ENCODE peak calls at places on chromosomes 16 and 17, in four cellular contexts. V is IMR-90; Z is CD4-positive, alpha-beta T cell; P is keratinocyte. B is an unnamed sample.

GRCh38 chr17:7109461-7110322 is 4.9 kb downstream of the ASGR2 start:
- DNase-seq in V (no peak), P (no peak), Z (no peak), B (no peak)

GRCh38 chr17:40538019-40538935 is 27.0 kb downstream of the CCR7 start:
- DNase-seq in Z (no peak), P (no peak), V (peak), B (no peak)

GRCh38 chr16:16930309-16931000 is 540.3 kb downstream of the XYLT1 start:
- DNase-seq in P (no peak), Z (no peak), V (no peak), B (no peak)

GRCh38 chr16:73071131-73071940 is 23.4 kb upstream of the ZFHX3 start:
- DNase-seq in Z (no peak), V (no peak), P (no peak), B (no peak)

GRCh38 chr17:72646176-72646575 is 446.3 kb downstream of the SLC39A11 start:
- DNase-seq in P (no peak), Z (no peak), V (peak), B (no peak)

GRCh38 chr17:7019839-7020519 is 2.9 kb upstream of the BCL6B start:
- DNase-seq in P (no peak), Z (no peak), V (peak), B (no peak)

GRCh38 chr16:17439580-17439979 is 31.2 kb downstream of the XYLT1 start:
- DNase-seq in P (no peak), Z (no peak), V (no peak), B (no peak)

GRCh38 chr16:89106533-89107208 is 13.0 kb downstream of the ACSF3 start:
- DNase-seq in V (no peak), P (no peak), Z (no peak), B (peak)

GRCh38 chr17:13311301-13311700 is 290.4 kb downstream of the HS3ST3A1 start:
- DNase-seq in V (peak), Z (no peak), P (no peak), B (no peak)

GRCh38 chr16:67846063-67846319 is 742 bp upstream of the NUTF2 start:
- DNase-seq in Z (no peak), V (no peak), P (no peak), B (no peak)

GRCh38 chr16:8893976-8894690 is 12.0 kb downstream of the LITAFD start:
- DNase-seq in Z (no peak), P (no peak), V (no peak), B (no peak)

GRCh38 chr17:39750131-39751015 is 12.6 kb downstream of the GRB7 start:
- DNase-seq in P (no peak), V (no peak), Z (no peak), B (no peak)

GRCh38 chr16:89471225-89471624 is 19.1 kb downstream of the ANKRD11 start:
- DNase-seq in V (peak), P (no peak), Z (no peak), B (no peak)

GRCh38 chr16:75957870-75958269 is 231.6 kb upstream of the CPHXL start:
- DNase-seq in Z (no peak), P (no peak), V (no peak), B (no peak)

GRCh38 chr17:67004191-67004590 is 39.7 kb downstream of the CACNG4 start:
- DNase-seq in P (no peak), V (no peak), Z (no peak), B (no peak)

GRCh38 chr17:8282345-8282744 is 6.1 kb upstream of the RANGRF start:
- DNase-seq in Z (no peak), V (no peak), P (no peak), B (no peak)

GRCh38 chr17:16491131-16491702 is 776 bp downstream of the LRRC75A start:
- DNase-seq in V (no peak), P (no peak), Z (peak), B (no peak)

GRCh38 chr17:10610821-10611323 is 46.2 kb downstream of the MYH3 start:
- DNase-seq in V (no peak), Z (no peak), P (no peak), B (no peak)

GRCh38 chr16:30985401-30986128 is 558 bp downstream of the HSD3B7 start:
- DNase-seq in V (no peak), Z (no peak), P (no peak), B (no peak)

GRCh38 chr16:1152123-1152638 is 725 bp upstream of the CACNA1H start:
- DNase-seq in Z (peak), V (no peak), P (no peak), B (no peak)

GRCh38 chr17:296382-296781 is 56.2 kb downstream of the RPH3AL start:
- DNase-seq in V (no peak), Z (no peak), P (no peak), B (peak)

DNA sequence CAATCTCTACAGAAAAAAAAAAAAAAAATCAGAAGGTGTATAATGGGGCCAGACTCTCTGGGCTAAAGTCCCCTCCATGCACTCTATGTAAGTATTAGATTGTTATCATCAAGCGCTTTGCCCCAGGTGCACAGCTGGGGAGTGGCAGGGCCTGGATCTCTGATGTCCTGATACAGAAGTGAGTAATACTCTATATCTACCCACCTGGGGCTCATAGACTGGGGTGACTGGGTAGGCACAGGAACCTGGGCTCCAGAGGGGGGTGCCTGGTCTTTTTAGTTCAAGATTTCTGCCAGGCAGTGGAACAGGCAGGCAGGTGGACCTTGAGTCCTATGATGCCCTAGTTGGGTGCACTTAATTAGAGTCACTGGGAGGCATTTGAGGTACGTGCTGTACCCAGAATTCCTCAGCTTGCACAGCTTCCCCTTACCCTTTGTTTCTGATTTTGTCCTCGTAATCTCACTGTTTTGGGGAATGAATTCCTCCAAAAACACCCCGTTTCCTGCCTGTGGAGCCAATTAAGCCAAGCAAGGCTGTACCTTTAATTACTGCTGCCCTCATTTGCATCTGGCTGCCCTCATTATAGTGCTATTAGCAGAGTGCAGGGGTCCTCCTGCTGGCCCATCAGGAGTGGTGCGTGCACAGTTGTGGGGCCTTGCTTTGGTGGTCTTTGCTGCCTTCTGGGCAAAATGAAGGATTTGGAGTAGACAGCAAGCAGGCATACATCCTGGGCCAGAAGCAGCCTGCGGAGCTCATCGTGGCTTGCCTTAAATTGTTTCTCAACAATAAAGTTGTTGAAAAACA is 239.0 kb downstream of the SNX29 start:
- DNase-seq in V (no peak), P (no peak), Z (no peak), B (no peak)
- TF ChIP-seq CTCF in V (peak), P (no peak), Z (no peak), B (no peak)

GRCh38 chr17:78185981-78186688 is 717 bp downstream of the TK1 start:
- DNase-seq in Z (no peak), P (no peak), V (no peak), B (peak)

GRCh38 chr17:78184311-78184710 is 2.5 kb downstream of the TK1 start:
- DNase-seq in Z (no peak), P (no peak), V (no peak), B (no peak)

GRCh38 chr17:78184868-78185267 is 2.0 kb downstream of the TK1 start:
- DNase-seq in P (no peak), V (no peak), Z (no peak), B (no peak)

GRCh38 chr17:78182504-78182903 is 4.3 kb downstream of the TK1 start:
- DNase-seq in P (no peak), Z (no peak), V (no peak), B (no peak)

DNA sequence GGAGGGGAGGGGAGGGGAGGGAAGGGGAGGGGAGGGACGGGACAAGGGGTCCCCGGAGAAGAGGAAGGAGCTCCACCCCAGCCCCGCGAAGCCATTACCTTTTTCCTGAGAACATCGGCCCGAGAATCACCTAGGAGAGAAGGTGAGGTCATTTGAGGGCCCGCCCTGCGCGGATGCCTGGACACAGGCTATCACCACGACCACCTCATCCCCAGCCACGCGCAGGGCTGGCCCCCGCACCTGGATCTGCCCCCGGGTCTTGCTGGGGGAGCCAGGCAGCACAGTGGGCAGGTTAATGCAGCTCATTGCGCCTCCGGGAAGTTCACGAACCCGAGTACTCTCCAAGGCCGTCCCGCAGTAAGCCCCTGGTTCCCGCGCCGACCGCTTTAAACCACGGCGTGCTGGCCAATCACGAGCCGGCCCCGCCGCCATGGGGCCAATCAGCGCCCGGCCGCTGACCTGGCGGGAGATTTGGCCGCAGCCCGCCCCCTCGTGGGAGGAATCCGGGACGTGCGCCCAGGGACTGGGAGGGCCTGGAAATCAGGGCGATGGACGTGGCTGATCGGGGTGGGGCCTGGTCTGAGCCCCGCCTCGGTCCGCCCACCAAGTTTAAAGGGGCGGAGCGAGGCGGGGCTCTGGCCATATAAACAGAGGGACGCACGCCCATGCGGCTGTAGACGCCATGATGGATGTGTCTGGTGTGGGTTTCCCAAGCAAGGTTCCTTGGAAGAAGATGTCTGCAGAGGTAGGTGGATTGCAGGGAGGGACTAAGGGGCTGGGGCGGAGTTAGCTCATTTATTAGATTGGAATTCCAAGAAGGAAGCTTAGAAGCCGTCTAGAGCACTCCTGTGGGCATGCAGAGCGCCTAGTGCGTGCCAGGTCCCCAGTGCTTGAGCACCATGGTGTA is at the start of the genes AFMID and TK1:
- DNase-seq in P (peak), V (peak), Z (peak), B (peak)
- TF ChIP-seq CTCF in P (peak), V (peak), Z (peak), B (peak)

DNA sequence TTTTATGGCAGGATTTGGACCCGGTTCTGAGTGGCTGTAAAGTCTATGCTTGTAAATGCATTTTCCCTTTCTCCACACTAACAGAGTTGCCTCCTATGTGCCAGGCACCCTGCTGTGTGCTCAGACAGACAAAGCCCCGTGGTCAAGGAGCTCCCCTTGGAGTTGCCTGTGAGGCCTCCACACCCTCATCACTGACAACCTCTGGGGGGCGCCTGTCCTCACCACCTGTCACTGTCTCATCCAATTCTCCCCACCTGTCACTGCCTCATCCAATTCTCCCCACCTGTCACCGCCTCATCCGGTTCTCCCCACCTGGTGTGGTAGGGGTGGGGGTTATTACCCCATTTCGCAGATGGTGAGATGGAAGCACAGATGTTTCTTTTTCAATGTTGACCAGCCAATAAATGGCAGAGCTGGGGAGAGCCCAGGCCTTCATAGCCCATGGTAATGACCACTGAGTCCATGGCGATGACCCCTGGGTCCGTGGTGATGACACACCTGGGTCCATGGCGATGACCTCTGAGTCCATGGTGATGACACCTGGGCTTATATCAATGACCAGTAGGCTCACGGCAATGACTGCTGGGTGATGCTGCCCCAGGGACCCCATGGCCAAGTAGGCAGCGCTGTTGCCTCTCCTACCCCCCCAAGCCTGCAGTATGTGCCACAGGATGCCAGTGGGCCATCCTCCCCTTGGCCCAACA is 150.1 kb downstream of the IRF8 start:
- DNase-seq in P (no peak), V (no peak), Z (no peak), B (peak)
- TF ChIP-seq CTCF in P (no peak), V (no peak), Z (no peak), B (no peak)

DNA sequence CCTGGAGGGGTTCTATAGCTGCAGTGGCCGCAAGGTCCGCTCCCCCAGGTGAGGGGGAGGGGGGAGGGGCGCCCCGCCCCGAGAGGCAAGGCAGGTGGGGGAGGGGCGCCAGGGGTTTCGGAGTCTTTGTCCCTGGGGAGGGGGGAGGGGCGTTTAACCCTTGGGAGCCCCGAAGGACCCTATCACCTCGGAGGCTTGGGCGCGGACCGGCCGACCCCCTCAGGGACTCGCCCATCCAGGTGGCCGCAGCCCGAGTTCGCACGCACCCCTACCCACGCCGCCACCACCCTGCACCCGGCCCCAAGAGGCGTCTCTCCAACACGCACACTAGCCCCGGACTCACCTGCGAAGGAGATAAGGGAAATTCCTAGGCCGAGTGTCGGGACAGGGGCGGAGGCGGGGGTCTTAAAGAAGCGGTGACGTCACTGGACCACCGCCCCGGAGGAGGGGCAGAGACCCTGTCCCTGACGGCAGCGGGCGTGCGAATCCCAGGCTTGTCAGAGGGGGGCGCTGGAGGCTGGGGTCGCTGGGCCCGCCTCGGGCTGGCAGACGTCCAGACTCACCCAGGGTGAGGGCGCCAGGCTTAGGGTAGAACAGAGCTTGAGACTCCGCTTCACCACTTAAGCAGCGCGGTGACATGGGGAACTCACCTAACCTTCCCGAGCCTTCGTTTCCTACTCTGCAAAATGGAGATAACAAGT is at the start of gene CLDN6:
- DNase-seq in Z (no peak), P (no peak), V (no peak), B (no peak)
- TF ChIP-seq CTCF in Z (no peak), P (peak), V (peak), B (no peak)

GRCh38 chr17:80337195-80337895 is 76.7 kb downstream of the RNF213 start:
- DNase-seq in P (no peak), Z (no peak), V (no peak), B (no peak)

GRCh38 chr17:80339118-80339517 is 75.8 kb upstream of the ENDOV start:
- DNase-seq in P (no peak), Z (no peak), V (no peak), B (no peak)

GRCh38 chr17:80345321-80345720 is 69.6 kb upstream of the ENDOV start:
- DNase-seq in Z (no peak), V (no peak), P (no peak), B (no peak)

DNA sequence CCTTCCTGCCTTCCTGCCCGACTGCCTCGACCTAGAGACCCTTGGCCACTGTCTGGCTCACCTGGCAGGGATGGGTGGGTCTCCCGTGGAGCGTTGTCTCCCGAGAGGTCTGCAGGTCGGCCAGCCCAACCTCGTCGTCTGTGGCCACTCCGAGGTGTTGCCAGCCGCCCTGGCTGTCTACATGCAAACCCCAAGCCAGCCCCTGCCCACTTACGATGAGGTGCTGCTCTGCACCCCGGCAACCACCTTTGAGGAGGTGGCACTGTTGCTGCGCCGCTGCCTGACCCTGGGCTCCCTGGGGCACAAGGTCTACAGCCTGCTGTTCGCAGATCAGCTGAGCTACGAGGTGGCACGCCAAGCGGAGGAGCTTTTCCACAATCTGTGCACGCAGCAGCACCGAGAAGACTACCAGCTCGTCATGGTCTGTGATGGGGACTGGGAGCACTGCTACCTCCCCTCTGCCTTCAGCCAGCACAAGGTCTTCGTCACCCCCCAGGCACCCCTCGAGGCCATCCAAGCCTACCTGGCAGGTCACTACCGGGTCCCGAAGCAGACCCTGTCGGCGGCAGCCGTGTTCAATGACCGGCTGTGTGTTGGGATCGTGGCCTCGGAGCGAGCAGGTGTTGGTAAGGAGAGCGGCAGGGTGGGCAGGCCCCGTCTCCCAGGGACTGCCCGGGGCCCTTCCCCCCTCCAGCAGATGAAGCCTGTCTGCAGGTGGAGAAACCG is 75.1 kb upstream of the ENDOV start:
- DNase-seq in V (no peak), P (no peak), Z (no peak), B (no peak)
- TF ChIP-seq CTCF in V (no peak), P (no peak), Z (no peak), B (no peak)

GRCh38 chr17:59899099-59899498 is 6.2 kb downstream of the RPS6KB1 start:
- DNase-seq in P (no peak), Z (no peak), V (no peak), B (no peak)
- TF ChIP-seq CTCF in P (peak), Z (peak), V (no peak), B (peak)

GRCh38 chr17:60747069-60747808 is 69.6 kb downstream of the BCAS3 start:
- DNase-seq in P (no peak), V (no peak), Z (no peak), B (no peak)

GRCh38 chr17:60744355-60744958 is 66.8 kb downstream of the BCAS3 start:
- DNase-seq in Z (no peak), V (peak), P (no peak), B (no peak)

GRCh38 chr17:60743812-60744211 is 66.2 kb downstream of the BCAS3 start:
- DNase-seq in P (peak), Z (no peak), V (peak), B (no peak)

GRCh38 chr17:60743282-60743681 is 65.6 kb downstream of the BCAS3 start:
- DNase-seq in Z (no peak), V (no peak), P (no peak), B (no peak)

DNA sequence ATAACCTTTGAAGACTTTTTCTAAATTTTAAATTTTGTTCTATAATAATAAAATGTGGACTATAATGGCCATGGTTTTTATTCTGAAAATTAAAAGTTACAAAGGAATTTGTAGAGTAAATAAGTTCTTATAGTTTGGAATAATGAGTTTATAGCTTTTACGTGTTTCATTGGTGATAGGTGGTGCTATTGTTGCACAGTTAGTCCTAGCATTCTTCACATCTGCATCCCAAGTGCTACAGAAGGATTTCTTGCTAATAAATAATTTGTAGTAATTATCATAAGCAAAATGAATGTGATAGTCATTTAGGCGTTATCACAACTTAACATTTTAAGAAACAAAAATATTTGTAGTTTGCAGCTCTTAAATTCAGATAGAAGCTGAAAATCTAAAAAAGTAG is 67.9 kb downstream of the BCAS3 start:
- DNase-seq in P (no peak), V (no peak), Z (no peak), B (no peak)
- TF ChIP-seq CTCF in P (no peak), V (no peak), Z (no peak), B (peak)